ENCODE peak calls at places on chromosomes 1 and 21, in five cellular contexts. One of them, this sample, is unnamed.

GRCh38 chr1:167033646-167034045 is 44.6 kb downstream of the MAEL start:
- DNase-seq in mesendoderm: no peak
- DNase-seq in H1: no peak
- DNase-seq in trophoblast cell: no peak
- DNase-seq in H9: no peak
- DNase-seq in this sample: no peak

GRCh38 chr1:153483776-153484175 is 23.3 kb upstream of the S100A7 start:
- DNase-seq in trophoblast cell: peak
- DNase-seq in H1: no peak
- DNase-seq in mesendoderm: no peak
- DNase-seq in H9: peak
- DNase-seq in this sample: no peak

GRCh38 chr1:217311766-217312165 is 319.1 kb downstream of the GPATCH2 start:
- DNase-seq in H9: peak
- DNase-seq in trophoblast cell: no peak
- DNase-seq in mesendoderm: peak
- DNase-seq in H1: peak
- DNase-seq in this sample: no peak

GRCh38 chr1:234765672-234766071 is 155.7 kb upstream of the IRF2BP2 start:
- DNase-seq in H1: no peak
- DNase-seq in mesendoderm: no peak
- DNase-seq in H9: no peak
- DNase-seq in trophoblast cell: no peak
- DNase-seq in this sample: no peak

GRCh38 chr1:68340951-68341350 is 108.6 kb upstream of the WLS start:
- DNase-seq in H1: no peak
- DNase-seq in H9: no peak
- DNase-seq in mesendoderm: no peak
- DNase-seq in trophoblast cell: no peak
- DNase-seq in this sample: no peak

GRCh38 chr21:45747802-45748445 is 104.4 kb downstream of the PCBP3 start:
- DNase-seq in H1: no peak
- DNase-seq in mesendoderm: peak
- DNase-seq in H9: no peak
- DNase-seq in trophoblast cell: no peak
- DNase-seq in this sample: no peak

GRCh38 chr1:84370266-84370665 is 28.0 kb upstream of the DNASE2B start:
- DNase-seq in H1: no peak
- DNase-seq in trophoblast cell: no peak
- DNase-seq in H9: no peak
- DNase-seq in mesendoderm: no peak
- DNase-seq in this sample: no peak

GRCh38 chr1:63731117-63732043 is 42.4 kb upstream of the ROR1 start:
- DNase-seq in trophoblast cell: peak
- DNase-seq in H9: no peak
- DNase-seq in mesendoderm: peak
- DNase-seq in H1: no peak
- DNase-seq in this sample: no peak

GRCh38 chr1:183097438-183098051 is 74.3 kb downstream of the LAMC1 start:
- DNase-seq in H1: no peak
- DNase-seq in trophoblast cell: peak
- DNase-seq in mesendoderm: no peak
- DNase-seq in H9: no peak
- DNase-seq in this sample: no peak

GRCh38 chr1:207030522-207031009 is 2.0 kb downstream of the C1orf116 start:
- DNase-seq in H9: no peak
- DNase-seq in mesendoderm: peak
- DNase-seq in trophoblast cell: no peak
- DNase-seq in H1: no peak
- DNase-seq in this sample: no peak

GRCh38 chr1:22737374-22738068 is 26.9 kb downstream of the EPHB2 start:
- DNase-seq in H9: no peak
- DNase-seq in mesendoderm: no peak
- DNase-seq in H1: no peak
- DNase-seq in trophoblast cell: no peak
- DNase-seq in this sample: no peak

GRCh38 chr1:22736496-22737088 is 26.0 kb downstream of the EPHB2 start:
- DNase-seq in mesendoderm: peak
- DNase-seq in trophoblast cell: no peak
- DNase-seq in H9: peak
- DNase-seq in H1: no peak
- DNase-seq in this sample: no peak

GRCh38 chr1:22738522-22738921 is 27.9 kb downstream of the EPHB2 start:
- DNase-seq in mesendoderm: no peak
- DNase-seq in H9: no peak
- DNase-seq in trophoblast cell: peak
- DNase-seq in H1: no peak
- DNase-seq in this sample: no peak

GRCh38 chr1:22739648-22740385 is 29.2 kb downstream of the EPHB2 start:
- DNase-seq in mesendoderm: no peak
- DNase-seq in H1: no peak
- DNase-seq in H9: no peak
- DNase-seq in trophoblast cell: peak
- DNase-seq in this sample: no peak

GRCh38 chr1:22738069-22738435 is 27.4 kb downstream of the EPHB2 start:
- DNase-seq in H9: no peak
- DNase-seq in trophoblast cell: no peak
- DNase-seq in H1: no peak
- DNase-seq in mesendoderm: no peak
- DNase-seq in this sample: no peak
- H2AK5ac ChIP-seq in H9: no peak
- H2AK5ac ChIP-seq in trophoblast cell: no peak
- H2AK5ac ChIP-seq in H1: no peak
- H2AK5ac ChIP-seq in mesendoderm: no peak
- H2AK5ac ChIP-seq in this sample: no peak

GRCh38 chr1:173267453-173267945 is 60.4 kb upstream of the TNFSF4 start:
- DNase-seq in H9: no peak
- DNase-seq in mesendoderm: no peak
- DNase-seq in H1: no peak
- DNase-seq in trophoblast cell: no peak
- DNase-seq in this sample: no peak
- H3K9ac ChIP-seq in H9: no peak
- H3K9ac ChIP-seq in mesendoderm: no peak
- H3K9ac ChIP-seq in H1: no peak
- H3K9ac ChIP-seq in trophoblast cell: no peak
- H3K9ac ChIP-seq in this sample: no peak

GRCh38 chr1:228366851-228367741 is 39.5 kb downstream of the TRIM11 start:
- DNase-seq in mesendoderm: no peak
- DNase-seq in H1: no peak
- DNase-seq in trophoblast cell: no peak
- DNase-seq in H9: no peak
- DNase-seq in this sample: no peak
- H3K27ac ChIP-seq in mesendoderm: no peak
- H3K27ac ChIP-seq in H1: no peak
- H3K27ac ChIP-seq in trophoblast cell: no peak
- H3K27ac ChIP-seq in H9: no peak
- H3K27ac ChIP-seq in this sample: no peak

DNA sequence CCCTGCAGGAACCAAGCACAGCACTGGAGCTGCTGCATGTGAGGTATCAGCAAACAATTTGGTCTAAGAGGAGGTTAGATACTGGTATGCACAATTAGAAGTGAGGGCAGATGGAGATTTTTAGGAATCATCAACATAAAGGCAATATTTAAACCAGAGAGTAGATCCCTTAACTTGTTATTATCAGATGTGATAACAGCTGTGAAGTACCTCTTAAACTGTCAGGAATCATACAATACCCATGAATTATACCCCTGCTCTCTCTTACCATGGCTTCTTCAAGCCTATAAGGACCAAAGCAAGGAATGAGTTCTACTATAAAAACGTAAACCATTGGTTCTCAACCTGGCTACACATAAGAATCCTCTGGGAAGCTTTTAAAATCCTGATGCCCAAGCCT is 3.9 kb downstream of the BCAR3 start:
- DNase-seq in mesendoderm: no peak
- DNase-seq in trophoblast cell: no peak
- DNase-seq in H9: no peak
- DNase-seq in H1: no peak
- DNase-seq in this sample: no peak
- H2AK5ac ChIP-seq in mesendoderm: peak
- H2AK5ac ChIP-seq in trophoblast cell: no peak
- H2AK5ac ChIP-seq in H9: no peak
- H2AK5ac ChIP-seq in H1: no peak
- H2AK5ac ChIP-seq in this sample: peak

This sample was measured in neuronal stem cell.